ENCODE peak calls at places on chromosome 15, in eight cellular contexts. U, G, H, I, K, B, V and A are unnamed samples.
A peak's percentile ranks its signal among the peaks of the same experiment; 100 is the strongest.

GRCh38 chr15:26503998-26504397 is 268.9 kb downstream of the GABRB3 start:
- DNase-seq in I (no peak), H (no peak), B (no peak), G (no peak), U (no peak), K (no peak), V (no peak), A (no peak)

GRCh38 chr15:29880886-29881285 is 58.6 kb upstream of the TJP1 start:
- DNase-seq in G (no peak), K (no peak), H (no peak), B (no peak), V (no peak), I (no peak), U (no peak), A (no peak)

GRCh38 chr15:100794008-100794407 is 85.6 kb upstream of the ALDH1A3 start:
- DNase-seq in V (no peak), I (no peak), B (no peak), G (no peak), U (no peak), K (no peak), H (no peak), A (no peak)

GRCh38 chr15:40110866-40111550 is 2.3 kb upstream of the BMF start:
- DNase-seq in H (no peak), G (no peak), V (no peak), I (no peak), K (no peak), B (no peak), U (no peak), A (peak; percentile 32)

GRCh38 chr15:25181290-25182097 is 226.7 kb downstream of the SNRPN start:
- DNase-seq in G (no peak), K (no peak), H (peak; percentile 5), B (no peak), U (no peak), I (no peak), V (no peak), A (peak; percentile 15)

GRCh38 chr15:78243491-78243941 is 9.2 kb upstream of the ACSBG1 start:
- DNase-seq in B (peak; percentile 78), V (no peak), U (no peak), I (no peak), G (no peak), H (no peak), K (peak; percentile 57), A (peak; percentile 90)

GRCh38 chr15:52651868-52652267 is 27.3 kb downstream of the ATOSA start:
- DNase-seq in U (peak; percentile 83), G (peak; percentile 26), V (peak; percentile 58), K (peak; percentile 93), H (no peak), I (peak; percentile 3), B (peak; percentile 95), A (peak; percentile 56)

GRCh38 chr15:101264011-101264410 is 12.2 kb upstream of the CHSY1 start:
- DNase-seq in G (no peak), U (no peak), V (no peak), K (no peak), H (no peak), I (no peak), B (peak; percentile 55), A (no peak)

GRCh38 chr15:48550822-48551525 is 94.5 kb downstream of the FBN1 start:
- DNase-seq in K (no peak), V (no peak), H (no peak), U (no peak), I (no peak), B (no peak), G (no peak), A (no peak)